ENCODE peak calls at places on chromosome 9, in four cellular contexts. D is A549, O is BE2C, F is heart right ventricle. X is an unnamed sample.

GRCh38 chr9:126791406-126792230 is 13.2 kb upstream of the ZBTB43 start:
- DNase-seq in D (peak), O (no peak), F (no peak), X (peak)

GRCh38 chr9:20728493-20729220 is 44.6 kb downstream of the FOCAD start:
- DNase-seq in D (no peak), O (no peak), F (no peak), X (peak)

GRCh38 chr9:113541019-113541900 is 77.7 kb downstream of the RGS3 start:
- DNase-seq in D (peak), O (peak), F (no peak), X (peak)

GRCh38 chr9:136695955-136696354 is 8.7 kb upstream of the AGPAT2 start:
- DNase-seq in D (no peak), O (no peak), F (no peak), X (no peak)

GRCh38 chr9:133873006-133873780 is 118.9 kb downstream of the VAV2 start:
- DNase-seq in D (no peak), O (no peak), F (no peak), X (peak)

GRCh38 chr9:88243736-88244135 is 105.5 kb upstream of the SPATA31C2 start:
- DNase-seq in D (no peak), O (no peak), F (no peak), X (no peak)

GRCh38 chr9:123753669-123754307 is 176.1 kb downstream of the DENND1A start:
- DNase-seq in D (no peak), O (no peak), F (no peak), X (no peak)

GRCh38 chr9:5897851-5898250 is 7.2 kb downstream of the MLANA start:
- DNase-seq in D (no peak), O (no peak), F (no peak), X (no peak)

GRCh38 chr9:16509946-16510504 is 360.4 kb downstream of the BNC2 start:
- DNase-seq in D (no peak), O (no peak), F (no peak), X (peak)

GRCh38 chr9:113650207-113651131 is 186.9 kb downstream of the RGS3 start:
- DNase-seq in D (peak), O (peak), F (no peak), X (no peak)

GRCh38 chr9:95504053-95504963 is 12.5 kb downstream of the PTCH1 start:
- DNase-seq in D (peak), O (no peak), F (peak), X (peak)

GRCh38 chr9:97703437-97704326 is 6.5 kb upstream of the XPA start:
- DNase-seq in D (peak), O (peak), F (no peak), X (peak)

GRCh38 chr9:110040788-110041187 is 167.2 kb downstream of the C9orf152 start:
- DNase-seq in D (no peak), O (no peak), F (no peak), X (peak)

GRCh38 chr9:77764894-77765780 is 117.0 kb upstream of the GNA14 start:
- DNase-seq in D (no peak), O (peak), F (no peak), X (peak)

GRCh38 chr9:92035687-92036410 is 79.4 kb downstream of the SPTLC1 start:
- DNase-seq in D (no peak), O (no peak), F (no peak), X (peak)

GRCh38 chr9:122113574-122113973 is 20.5 kb upstream of the TTLL11 start:
- DNase-seq in D (no peak), O (no peak), F (no peak), X (no peak)

GRCh38 chr9:6592791-6593190 is 52.7 kb downstream of the GLDC start:
- DNase-seq in D (no peak), O (no peak), F (no peak), X (no peak)

GRCh38 chr9:550267-550790 is 291.2 kb upstream of the DMRT1 start:
- DNase-seq in D (no peak), O (no peak), F (no peak), X (no peak)

GRCh38 chr9:137685035-137685885 is 66.5 kb downstream of the EHMT1 start:
- DNase-seq in D (no peak), O (no peak), F (no peak), X (peak)

DNA sequence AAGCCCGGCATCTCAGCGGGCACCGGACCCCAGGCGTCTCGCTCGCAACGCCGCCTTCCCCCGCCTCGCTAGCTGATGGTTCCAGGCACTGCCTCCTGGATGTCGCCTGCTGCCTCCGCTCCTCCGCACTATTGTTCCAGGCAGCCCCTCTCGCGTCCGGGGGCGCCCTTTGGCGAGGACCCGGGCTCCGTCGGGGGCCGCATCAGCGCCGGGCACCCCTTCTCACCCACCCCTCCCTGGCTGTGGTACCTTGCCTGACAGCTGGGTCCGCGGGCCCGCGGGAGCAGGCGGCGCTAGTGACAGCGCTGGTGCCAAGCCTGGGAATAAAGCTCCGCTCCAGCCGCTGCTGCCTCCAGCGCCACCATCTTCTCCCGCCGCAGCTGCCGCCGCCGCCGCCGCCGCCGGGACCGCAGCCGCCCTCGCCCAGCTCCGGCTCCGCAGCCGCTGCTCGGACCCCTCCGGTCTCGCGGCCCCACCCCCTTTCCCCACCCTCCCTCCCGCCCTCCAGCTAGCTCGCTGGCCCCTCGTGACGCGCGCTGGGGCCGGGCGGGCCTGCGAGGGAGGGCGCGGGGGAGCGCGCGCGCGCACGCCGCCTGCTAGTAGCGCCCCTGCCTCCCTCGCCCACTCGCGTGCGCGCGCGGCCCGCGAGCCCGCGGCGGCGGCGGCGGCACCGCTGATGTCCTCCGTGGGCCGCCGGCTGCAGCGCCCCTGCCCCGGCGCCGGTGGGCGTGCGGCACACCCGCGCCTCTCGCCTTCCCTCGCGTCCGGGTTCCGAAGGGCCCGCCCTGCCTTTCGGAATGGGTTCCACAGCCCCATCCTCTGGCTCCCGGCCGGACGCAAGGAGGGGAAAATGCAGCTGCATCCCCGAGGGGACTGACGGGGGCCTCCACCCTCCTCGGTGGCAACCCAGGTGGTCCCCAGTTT is at the start of gene APBA1:
- DNase-seq in D (peak), O (peak), F (peak), X (peak)
- TF ChIP-seq CTCF in D (no peak), O (no peak), F (no peak), X (no peak)

DNA sequence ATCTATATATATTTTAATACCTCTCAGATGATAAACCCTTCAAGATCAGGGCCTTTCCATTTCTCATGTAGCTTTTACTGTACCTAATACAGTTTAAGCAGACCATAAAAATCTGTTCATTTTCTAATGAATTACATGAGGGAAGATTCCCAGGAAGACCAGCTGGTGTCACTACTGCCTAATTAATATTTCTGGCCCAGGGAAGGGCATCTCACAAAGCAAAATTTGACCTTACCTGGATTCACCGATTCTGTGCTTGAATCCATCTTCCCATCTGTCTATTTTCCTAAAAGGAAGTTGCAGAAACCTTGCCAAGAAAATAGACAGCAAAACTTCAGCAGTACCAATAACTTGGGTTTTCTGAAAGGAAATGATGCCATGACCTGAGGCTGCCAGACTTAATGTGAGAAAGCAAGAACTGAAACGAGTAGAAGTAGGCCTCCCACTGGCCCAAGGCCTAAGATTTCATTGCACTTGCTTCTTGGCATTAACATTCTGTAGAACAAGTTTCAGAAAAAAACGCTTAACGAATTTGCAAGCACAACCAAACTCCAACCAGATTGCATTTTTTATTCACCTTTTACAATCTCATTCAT is 83.0 kb upstream of the GLIS3 start:
- DNase-seq in D (no peak), O (no peak), F (no peak), X (peak)
- H3K4me3 ChIP-seq in D (no peak), O (no peak), F (no peak), X (no peak)

DNA sequence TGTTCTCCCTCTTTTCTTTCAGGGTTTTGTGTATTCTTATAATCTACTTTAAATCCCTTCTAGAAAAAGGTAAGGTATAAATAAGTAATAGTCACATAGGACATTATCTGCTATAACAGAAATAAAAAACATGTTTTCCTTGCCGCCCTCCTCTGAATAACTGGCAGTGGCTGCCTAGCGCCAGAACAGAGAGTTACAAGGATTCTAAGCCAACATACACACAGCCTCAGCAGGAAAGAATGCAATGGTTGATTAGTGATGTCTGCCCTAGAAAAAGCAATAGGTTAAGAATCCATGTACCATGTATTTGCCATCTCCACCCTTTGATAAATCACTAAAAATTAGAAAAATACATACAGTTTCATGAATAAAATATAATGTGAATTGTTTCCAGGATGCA is 4.9 kb downstream of the MED27 start:
- DNase-seq in D (no peak), O (no peak), F (no peak), X (no peak)
- TF ChIP-seq CTCF in D (no peak), O (no peak), F (no peak), X (no peak)

DNA sequence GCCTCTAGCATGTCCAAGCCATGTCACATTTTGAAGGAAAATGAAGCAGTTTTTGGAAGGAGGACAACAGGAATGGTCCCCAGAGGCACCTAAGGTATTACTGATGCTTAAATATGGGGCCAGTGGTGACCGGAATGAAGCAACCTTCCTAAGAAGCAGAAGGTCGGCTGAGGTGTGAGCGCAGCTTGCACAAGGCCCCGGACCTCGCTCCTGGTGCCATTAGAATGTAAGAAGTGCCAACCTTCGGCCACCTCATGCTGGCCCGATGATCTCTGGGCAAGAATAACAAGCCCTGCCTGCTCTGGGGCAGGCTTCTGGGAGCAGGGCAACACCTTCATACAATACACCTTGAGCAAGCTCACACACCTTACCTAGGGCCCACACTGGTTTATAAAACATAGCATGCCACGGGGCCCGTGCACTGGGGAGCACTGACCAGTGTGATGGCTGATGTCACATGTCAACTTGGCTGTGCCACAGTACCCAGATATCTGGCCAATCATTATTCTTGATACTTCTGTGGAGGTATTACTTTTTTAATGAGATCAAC is 21.9 kb downstream of the SEMA4D start:
- DNase-seq in D (no peak), O (no peak), F (no peak), X (no peak)
- H3K4me3 ChIP-seq in D (no peak), O (no peak), F (no peak), X (no peak)

DNA sequence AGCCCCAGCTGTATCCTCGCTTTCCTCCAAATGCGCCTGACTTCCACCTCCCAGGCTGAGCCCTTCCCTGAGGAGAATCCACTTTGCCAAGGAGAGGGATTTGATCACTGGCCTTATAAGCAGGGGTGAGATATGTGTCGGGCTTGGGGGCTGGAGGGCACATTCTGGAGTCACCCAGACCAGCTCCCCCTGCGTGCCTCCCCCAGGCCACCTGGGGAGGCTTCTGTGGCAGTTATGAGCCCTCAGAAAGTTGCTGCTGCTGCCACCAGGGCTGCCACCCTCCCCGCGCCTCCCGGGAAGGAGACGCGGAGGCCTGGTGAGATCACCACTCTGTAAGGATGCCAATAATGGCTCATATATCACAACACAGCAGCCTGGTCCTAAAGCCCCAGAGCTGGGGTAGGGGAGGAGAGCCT is 211.5 kb downstream of the PAPPA start:
- DNase-seq in D (no peak), O (peak), F (peak), X (peak)
- TF ChIP-seq CTCF in D (no peak), O (no peak), F (peak), X (peak)

DNA sequence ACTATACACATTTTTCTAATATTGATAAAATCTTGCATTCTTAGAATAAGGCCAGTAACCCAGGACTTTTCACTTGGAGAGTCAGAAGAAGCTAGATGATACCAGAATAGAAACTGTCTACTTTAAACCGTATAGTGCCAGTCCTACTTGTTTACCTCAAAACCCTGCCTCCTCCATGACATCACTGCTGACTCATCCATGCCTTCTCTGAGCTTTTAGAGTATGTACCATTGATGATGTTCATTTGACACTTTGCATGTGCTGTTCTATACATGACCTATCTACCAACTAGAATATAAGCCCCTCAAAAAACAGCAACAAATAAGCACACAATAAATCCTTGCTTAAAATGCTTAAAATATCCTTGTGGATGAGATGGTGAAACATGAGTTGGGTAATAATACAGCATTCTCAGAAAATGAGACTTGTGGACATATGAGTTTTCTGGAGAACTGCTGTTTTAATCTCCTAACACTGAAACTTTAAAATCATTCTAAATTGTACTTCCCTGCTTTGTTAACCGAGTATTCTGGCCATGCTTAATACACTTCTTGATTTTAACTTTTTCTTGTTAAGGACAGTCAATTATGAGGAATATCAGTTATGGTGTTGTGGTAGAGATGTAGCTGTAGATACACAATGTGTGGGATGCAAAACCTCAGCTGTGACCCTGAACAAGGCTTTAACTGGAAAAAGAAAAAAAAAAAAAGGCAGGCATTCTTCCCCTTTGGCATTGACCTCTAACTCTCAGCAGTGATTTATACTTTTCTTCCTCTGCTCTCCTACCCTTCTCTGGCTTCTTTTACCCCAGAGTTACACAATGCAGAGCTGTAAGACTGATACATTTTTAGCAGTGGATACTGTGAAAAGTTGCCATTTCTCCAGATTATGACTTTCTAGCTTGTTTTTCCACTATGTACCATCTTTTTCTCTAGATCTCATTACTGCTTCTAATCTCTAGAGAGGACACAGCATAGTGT is 2.3 kb downstream of the CTNNAL1 start:
- DNase-seq in D (peak), O (no peak), F (no peak), X (peak)
- H3K4me3 ChIP-seq in D (no peak), O (peak), F (peak), X (peak)

DNA sequence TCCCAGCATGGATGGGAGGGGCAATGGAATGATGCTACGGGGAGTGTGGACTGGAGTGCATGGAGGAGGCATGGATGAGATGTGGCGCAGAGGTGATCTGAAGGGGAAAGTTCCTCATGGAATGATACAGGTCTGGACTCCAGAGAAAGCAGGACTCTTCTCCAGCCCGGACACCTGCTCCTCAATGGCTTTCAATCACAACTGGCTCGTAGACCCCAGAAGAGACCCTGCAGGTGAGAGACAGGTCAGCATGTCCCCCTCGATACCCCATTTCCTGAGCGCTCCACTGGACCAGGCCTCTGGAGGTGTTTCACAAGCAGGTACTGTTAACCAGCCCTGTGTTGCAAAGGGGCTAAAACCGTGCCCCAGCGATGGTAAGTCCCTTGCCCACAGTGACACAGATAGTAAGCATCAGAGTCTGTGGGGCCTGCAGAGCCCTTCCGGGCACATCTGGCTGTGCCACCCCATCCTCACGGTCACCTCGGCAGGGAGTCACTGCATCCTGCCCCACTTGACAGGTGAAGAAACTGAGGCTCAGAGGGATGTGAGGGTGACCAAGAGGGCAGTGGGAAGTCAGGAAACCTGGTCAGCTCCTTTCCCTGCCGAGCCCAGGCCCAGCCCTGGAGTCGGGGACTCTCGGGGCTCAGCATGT is 5.5 kb upstream of the DPM2 start:
- DNase-seq in D (no peak), O (no peak), F (peak), X (no peak)
- TF ChIP-seq CTCF in D (no peak), O (no peak), F (no peak), X (no peak)

GRCh38 chr9:135410421-135410820 is 69.2 kb upstream of the PPP1R26 start:
- DNase-seq in D (no peak), O (no peak), F (no peak), X (no peak)
- H3K4me3 ChIP-seq in D (no peak), O (no peak), F (no peak), X (no peak)